ENCODE peak calls at places on chromosomes 2 and 18, in eight cellular contexts. U, J, R, S, M, P, O and Y are unnamed samples.

GRCh38 chr2:23301151-23301550 is 83.8 kb upstream of the KLHL29 start:
- DNase-seq in R (no peak), S (no peak), J (no peak), U (no peak), M (no peak), O (no peak), P (no peak), Y (no peak)

GRCh38 chr18:3051718-3052410 is 38.9 kb upstream of the LPIN2 start:
- DNase-seq in U (no peak), P (peak), O (no peak), S (no peak), R (no peak), M (no peak), J (no peak), Y (peak)

GRCh38 chr2:127739800-127740199 is 38.5 kb downstream of the SFT2D3 start:
- DNase-seq in U (no peak), P (no peak), M (no peak), O (no peak), S (no peak), R (no peak), J (no peak), Y (no peak)

GRCh38 chr2:24886640-24887324 is 33.3 kb downstream of the ADCY3 start:
- DNase-seq in S (no peak), O (no peak), R (no peak), M (no peak), U (no peak), P (peak), J (no peak), Y (no peak)

GRCh38 chr18:3008546-3008945 is 4.4 kb downstream of the LPIN2 start:
- DNase-seq in J (no peak), P (no peak), U (no peak), R (no peak), M (no peak), O (no peak), S (no peak), Y (no peak)

GRCh38 chr18:74496508-74497307 is 545 bp downstream of the CNDP2 start:
- DNase-seq in O (peak), J (peak), P (peak), U (peak), S (no peak), M (peak), R (no peak), Y (peak)

GRCh38 chr2:116719841-116720240 is 1094.7 kb upstream of the DDX18 start:
- DNase-seq in S (no peak), J (peak), M (no peak), O (no peak), U (no peak), P (peak), R (peak), Y (peak)

GRCh38 chr2:229133155-229133772 is 137.8 kb downstream of the PID1 start:
- DNase-seq in O (no peak), P (peak), S (no peak), J (peak), U (no peak), R (peak), M (no peak), Y (peak)

GRCh38 chr2:48200591-48201293 is 294.4 kb upstream of the FBXO11 start:
- DNase-seq in M (no peak), S (no peak), O (no peak), P (no peak), R (no peak), U (no peak), J (no peak), Y (no peak)

GRCh38 chr18:2883137-2883671 is 36.4 kb downstream of the EMILIN2 start:
- DNase-seq in R (no peak), O (no peak), J (no peak), U (peak), S (peak), P (no peak), M (no peak), Y (no peak)

GRCh38 chr2:8391584-8391983 is 290.3 kb upstream of the ID2 start:
- DNase-seq in S (no peak), J (no peak), P (no peak), O (no peak), U (no peak), M (no peak), R (no peak), Y (no peak)

GRCh38 chr18:24063121-24063731 is 48.7 kb downstream of the TTC39C start:
- DNase-seq in R (no peak), J (no peak), M (no peak), U (no peak), O (no peak), S (peak), P (no peak), Y (no peak)